ENCODE peak calls at places on chromosomes 12 and 14, in ten cellular contexts. O is kidney, I is fibroblast of mammary gland, R is breast epithelium, C is cardiac muscle cell, T is mucosa of descending colon, N is vagina, U is lower leg skin, S is AG09309, H is spleen. K is an unnamed sample.

GRCh38 chr12:81294325-81295190 is 216.7 kb downstream of the ACSS3 start:
- DNase-seq in C (peak; percentile 3), S (no peak), H (no peak), N (no peak), R (no peak), U (no peak), I (peak; percentile 11), O (no peak), T (no peak), K (peak; percentile 13)

GRCh38 chr14:105136401-105137322 is 31.9 kb downstream of the JAG2 start:
- DNase-seq in H (peak; percentile 57), N (no peak), O (no peak), T (no peak), R (peak; percentile 48), U (no peak), S (no peak), I (no peak), C (no peak), K (no peak)

GRCh38 chr14:74647834-74648361 is 35.9 kb upstream of the LTBP2 start:
- DNase-seq in H (no peak), I (no peak), R (no peak), C (no peak), N (no peak), U (no peak), S (no peak), T (no peak), O (no peak), K (no peak)

GRCh38 chr12:32901553-32901952 is 5.0 kb upstream of the PKP2 start:
- DNase-seq in S (no peak), H (no peak), C (peak; percentile 72), U (no peak), I (no peak), O (no peak), T (no peak), N (no peak), R (no peak), K (peak; percentile 56)

GRCh38 chr14:22627506-22628263 is 16.5 kb downstream of the OR6J1 start:
- DNase-seq in R (no peak), C (no peak), S (no peak), O (no peak), I (no peak), T (no peak), U (no peak), H (no peak), N (no peak), K (no peak)

GRCh38 chr12:38906482-38907170 is 1.2 kb upstream of the CPNE8 start:
- DNase-seq in C (peak; percentile 93), T (peak; percentile 93), R (peak; percentile 79), N (peak; percentile 92), H (peak; percentile 94), O (peak; percentile 95), S (peak; percentile 48), U (peak; percentile 82), I (peak; percentile 89), K (peak; percentile 90)

GRCh38 chr12:105783983-105784947 is 354.5 kb downstream of the NUAK1 start:
- DNase-seq in H (no peak), T (no peak), N (no peak), U (no peak), S (no peak), R (no peak), I (no peak), C (no peak), O (no peak), K (no peak)

GRCh38 chr12:131613678-131614077 is 97.2 kb upstream of the SFSWAP start:
- DNase-seq in O (no peak), I (no peak), U (no peak), R (no peak), S (no peak), C (no peak), T (no peak), H (peak; percentile 53), N (no peak), K (no peak)

GRCh38 chr14:78836777-78837176 is 666.6 kb downstream of the NRXN3 start:
- DNase-seq in H (no peak), N (no peak), S (peak; percentile 10), T (peak; percentile 75), U (no peak), I (peak; percentile 73), C (peak; percentile 57), O (no peak), R (no peak), K (peak; percentile 62)

GRCh38 chr12:48119078-48119833 is at the start of gene PFKM:
- DNase-seq in T (peak; percentile 87), S (peak; percentile 52), U (peak; percentile 78), O (peak; percentile 90), N (peak; percentile 92), H (peak; percentile 82), R (peak; percentile 67), I (peak; percentile 94), C (peak; percentile 95), K (peak; percentile 94)

GRCh38 chr14:100982764-100983163 is 79.2 kb upstream of the RTL1 start:
- DNase-seq in N (no peak), O (no peak), H (no peak), U (no peak), C (no peak), I (peak; percentile 51), R (no peak), S (no peak), T (no peak), K (peak; percentile 34)

GRCh38 chr12:131849700-131850553 is 21.7 kb downstream of the MMP17 start:
- DNase-seq in I (no peak), H (peak; percentile 74), N (no peak), T (no peak), U (no peak), O (no peak), R (no peak), S (no peak), C (no peak), K (no peak)

GRCh38 chr12:65510584-65511050 is 232.1 kb downstream of the MSRB3 start:
- DNase-seq in N (no peak), H (no peak), R (no peak), S (no peak), O (peak; percentile 73), I (peak; percentile 37), U (no peak), T (peak; percentile 26), C (peak; percentile 81), K (peak; percentile 82)

GRCh38 chr14:76705214-76705613 is 56.1 kb upstream of the VASH1 start:
- DNase-seq in S (no peak), O (no peak), C (no peak), N (peak; percentile 34), U (no peak), R (no peak), T (no peak), I (no peak), H (no peak), K (no peak)

GRCh38 chr14:61564623-61565091 is 130.7 kb upstream of the HIF1A start:
- DNase-seq in T (no peak), H (no peak), U (no peak), S (peak; percentile 86), C (peak; percentile 93), R (no peak), N (no peak), O (no peak), I (peak; percentile 97), K (peak; percentile 98)

GRCh38 chr12:92899388-92900001 is 29.6 kb downstream of the EEA1 start:
- DNase-seq in C (peak; percentile 98), T (peak; percentile 58), S (peak; percentile 94), O (peak; percentile 78), H (no peak), I (peak; percentile 100), N (peak; percentile 97), U (peak; percentile 92), R (peak; percentile 55), K (peak; percentile 99)

GRCh38 chr14:50099335-50099734 is 17.0 kb downstream of the VCPKMT start:
- DNase-seq in O (no peak), T (peak; percentile 41), S (no peak), C (no peak), R (no peak), N (no peak), I (peak; percentile 46), U (no peak), H (no peak), K (no peak)

GRCh38 chr12:30517320-30517719 is 178.3 kb downstream of the IPO8 start:
- DNase-seq in N (no peak), U (no peak), S (no peak), T (no peak), H (no peak), C (no peak), R (no peak), I (no peak), O (no peak), K (peak; percentile 14)

GRCh38 chr14:77458249-77458950 is 507 bp downstream of the AHSA1 start:
- DNase-seq in H (peak; percentile 81), T (peak; percentile 57), N (no peak), R (no peak), I (peak; percentile 25), S (no peak), O (no peak), C (peak; percentile 33), U (no peak), K (peak; percentile 27)

GRCh38 chr14:80425686-80426085 is 214.4 kb upstream of the DIO2 start:
- DNase-seq in T (no peak), C (peak; percentile 91), U (no peak), S (peak; percentile 87), O (no peak), H (no peak), N (no peak), R (no peak), I (peak; percentile 91), K (peak; percentile 81)

GRCh38 chr12:45973526-45973925 is 16.8 kb downstream of the SCAF11 start:
- DNase-seq in U (no peak), S (no peak), R (no peak), I (peak; percentile 16), C (no peak), N (no peak), H (no peak), O (no peak), T (no peak), K (peak; percentile 53)
- H3K4me3 ChIP-seq in U (no peak overlapping the region), S (no peak overlapping the region), R (no peak overlapping the region), I (no peak overlapping the region), C (no peak overlapping the region), N (no peak overlapping the region), H (no peak overlapping the region), O (no peak overlapping the region), T (no peak overlapping the region), K (no peak overlapping the region)

GRCh38 chr14:55665067-55665700 is 85.2 kb downstream of the KTN1 start:
- DNase-seq in S (no peak), C (no peak), R (no peak), H (no peak), U (no peak), I (no peak), N (no peak), T (no peak), O (no peak), K (no peak)
- TF ChIP-seq CTCF in S (no peak), C (no peak), R (no peak), H (no peak), U (no peak), I (no peak), N (no peak), T (no peak), O (no peak), K (no peak)

GRCh38 chr14:99475660-99476059 is 5.0 kb downstream of the SETD3 start:
- DNase-seq in S (no peak), I (no peak), O (no peak), H (no peak), T (no peak), C (peak; percentile 42), R (no peak), U (no peak), N (no peak), K (no peak)
- H3K4me3 ChIP-seq in S (no peak overlapping the region), I (no peak overlapping the region), O (no peak overlapping the region), H (no peak overlapping the region), T (no peak overlapping the region), C (no peak overlapping the region), R (no peak overlapping the region), U (no peak overlapping the region), N (no peak overlapping the region), K (no peak overlapping the region)

GRCh38 chr12:86290615-86291014 is 34.4 kb upstream of the MGAT4C start:
- DNase-seq in R (no peak), N (no peak), T (no peak), I (no peak), H (no peak), O (no peak), S (no peak), U (no peak), C (no peak), K (no peak)
- TF ChIP-seq CTCF in R (no peak), N (no peak), T (no peak), I (no peak), H (no peak), O (no peak), S (no peak), U (no peak), C (no peak), K (no peak)